ENCODE peak calls at places on chromosomes 13 and 19, in seven cellular contexts. Q is Peyer's patch, F is breast epithelium, E is heart left ventricle, I is OCI-LY7, H is pancreas, M is neuronal stem cell. D is an unnamed sample. For H3K9me3, the result is how much of the 10 kb centered on the place peaks cover.

GRCh38 chr19:57056972-57057371 is 62.8 kb upstream of the USP29 start:
- DNase-seq in E (peak), M (no peak), I (no peak), Q (no peak), H (no peak), F (no peak), D (no peak)

GRCh38 chr19:18763674-18764590 is 27.2 kb downstream of the COMP start:
- DNase-seq in F (peak), H (no peak), M (no peak), I (no peak), E (no peak), Q (no peak), D (no peak)

GRCh38 chr13:37602743-37603381 is 4.3 kb upstream of the POSTN start:
- DNase-seq in I (peak), M (no peak), E (no peak), Q (no peak), H (no peak), F (no peak), D (no peak)

GRCh38 chr19:38726761-38727301 is 17.4 kb downstream of the CAPN12 start:
- DNase-seq in H (no peak), I (no peak), E (no peak), F (no peak), Q (no peak), M (no peak), D (no peak)

GRCh38 chr19:3665681-3666544 is 34.4 kb downstream of the PIP5K1C start:
- DNase-seq in M (peak), Q (peak), I (peak), E (peak), H (peak), F (peak), D (peak)

GRCh38 chr19:15199652-15200574 is 882 bp downstream of the NOTCH3 start:
- DNase-seq in H (peak), Q (no peak), M (peak), I (no peak), E (no peak), F (peak), D (peak)

GRCh38 chr19:39643591-39643990 is 12.1 kb upstream of the LGALS16 start:
- DNase-seq in F (no peak), M (no peak), Q (no peak), E (no peak), H (no peak), I (no peak), D (no peak)

GRCh38 chr19:16185925-16186234 is 670 bp downstream of the FAM32A start:
- DNase-seq in F (no peak), Q (no peak), M (no peak), E (peak), I (peak), H (no peak), D (no peak)

GRCh38 chr13:38730332-38730731 is 43.5 kb downstream of the FREM2 start:
- DNase-seq in H (no peak), Q (no peak), E (no peak), M (no peak), I (no peak), F (no peak), D (no peak)

GRCh38 chr13:110250258-110250891 is 56.6 kb downstream of the COL4A1 start:
- DNase-seq in I (no peak), M (no peak), Q (no peak), E (no peak), F (no peak), H (no peak), D (no peak)

GRCh38 chr19:45922281-45922680 is 7.7 kb upstream of the NANOS2 start:
- DNase-seq in E (no peak), I (peak), Q (no peak), H (no peak), M (no peak), F (no peak), D (no peak)

GRCh38 chr19:48835734-48836088 is 580 bp downstream of the HSD17B14 start:
- DNase-seq in F (peak), H (peak), I (peak), E (peak), M (peak), Q (peak), D (peak)

GRCh38 chr13:93496985-93497673 is 270.5 kb downstream of the GPC6 start:
- DNase-seq in E (no peak), Q (no peak), F (no peak), M (no peak), I (no peak), H (no peak), D (no peak)

GRCh38 chr19:55486971-55487883 is 1.0 kb upstream of the SSC5D start:
- DNase-seq in E (peak), H (no peak), M (no peak), Q (no peak), F (no peak), I (no peak), D (peak)

GRCh38 chr19:31418055-31418454 is 68.8 kb upstream of the TSHZ3 start:
- DNase-seq in Q (no peak), M (no peak), F (no peak), I (no peak), H (no peak), E (no peak), D (no peak)

GRCh38 chr13:113668491-113668971 is 1.5 kb downstream of the GRK1 start:
- DNase-seq in H (peak), F (peak), M (no peak), I (no peak), Q (peak), E (no peak), D (peak)

GRCh38 chr13:63425131-63425530 is 2009.5 kb upstream of the PCDH20 start:
- DNase-seq in Q (no peak), H (no peak), F (no peak), E (no peak), I (no peak), M (no peak), D (no peak)

GRCh38 chr13:68386808-68387207 is 1156.7 kb upstream of the PCDH9 start:
- DNase-seq in F (no peak), E (no peak), H (no peak), M (no peak), I (no peak), Q (no peak), D (no peak)

GRCh38 chr19:55196803-55197202 is 12.5 kb downstream of the PTPRH start:
- DNase-seq in M (no peak), F (no peak), H (no peak), I (peak), E (no peak), Q (no peak), D (no peak)

GRCh38 chr19:30664358-30665058 is 292.3 kb downstream of the ZNF536 start:
- DNase-seq in Q (peak), F (no peak), M (no peak), E (no peak), H (peak), I (peak), D (no peak)

GRCh38 chr13:19151581-19152263 is 29.9 kb downstream of the TUBA3C start:
- DNase-seq in H (no peak), M (no peak), I (no peak), Q (no peak), E (no peak), F (no peak), D (no peak)
- H3K9me3 ChIP-seq in H (under half), M (under half), I (under half), Q (under half), E (under half), F (under half), D (under half)

GRCh38 chr19:511101-511841 is 4.0 kb downstream of the TPGS1 start:
- DNase-seq in I (peak), M (no peak), F (no peak), H (no peak), Q (peak), E (no peak), D (no peak)
- H3K4me3 ChIP-seq in I (peak), M (no peak), F (peak), H (no peak), Q (peak), E (no peak), D (no peak)

DNA sequence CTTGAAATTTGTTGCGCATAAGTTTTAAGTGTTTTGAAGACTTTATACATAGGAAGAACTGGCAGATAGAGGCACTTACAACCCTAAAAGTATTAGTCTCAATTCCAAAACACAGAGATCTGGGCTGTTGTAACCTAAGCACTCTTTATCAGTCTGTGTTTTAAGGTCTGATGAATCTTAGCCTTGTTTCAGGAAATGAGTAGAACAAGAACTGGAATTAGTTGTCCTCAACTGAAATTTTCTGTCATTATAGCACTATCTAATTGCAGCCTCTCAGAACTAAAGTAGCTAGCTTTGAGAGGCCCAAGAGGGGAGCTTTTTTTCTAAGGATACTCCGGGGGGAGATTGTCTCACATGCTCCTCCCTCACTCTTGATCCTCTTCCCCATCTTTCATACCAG is 13.0 kb downstream of the HNRNPM start:
- DNase-seq in F (no peak), I (no peak), E (no peak), H (no peak), Q (no peak), M (no peak), D (no peak)
- H3K27ac ChIP-seq in F (peak), I (no peak), E (no peak), H (no peak), Q (no peak), M (no peak), D (no peak)

GRCh38 chr19:52114691-52115090 is 19.1 kb upstream of the ZNF841 start:
- DNase-seq in H (no peak), M (no peak), F (no peak), E (no peak), Q (no peak), I (no peak), D (no peak)
- H3K9me3 ChIP-seq in H (under half), M (half or more), F (half or more), E (half or more), Q (half or more), I (half or more), D (half or more)

DNA sequence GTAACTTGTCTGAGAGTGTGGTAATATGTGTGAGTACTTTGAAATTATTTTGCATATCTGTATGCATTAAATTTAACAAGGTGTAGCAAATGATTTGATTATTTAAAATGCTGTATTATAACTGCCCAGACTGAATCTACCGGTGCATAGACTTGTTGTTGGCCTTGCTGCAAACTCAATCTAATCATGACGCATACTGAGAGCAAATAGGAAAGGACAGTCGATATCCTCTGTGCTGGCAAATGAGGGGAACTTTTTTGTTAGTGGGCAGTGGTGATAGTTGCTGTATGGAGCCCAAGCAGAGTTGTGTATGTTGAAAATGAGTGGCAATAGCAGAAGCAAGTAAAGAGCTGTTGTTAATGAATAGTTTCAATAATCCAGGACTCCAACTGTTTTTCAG is 127.4 kb downstream of the LMO7 start:
- DNase-seq in E (no peak), M (no peak), I (no peak), F (no peak), Q (no peak), H (no peak), D (no peak)
- H3K4me3 ChIP-seq in E (no peak), M (no peak), I (no peak), F (no peak), Q (peak), H (no peak), D (peak)

DNA sequence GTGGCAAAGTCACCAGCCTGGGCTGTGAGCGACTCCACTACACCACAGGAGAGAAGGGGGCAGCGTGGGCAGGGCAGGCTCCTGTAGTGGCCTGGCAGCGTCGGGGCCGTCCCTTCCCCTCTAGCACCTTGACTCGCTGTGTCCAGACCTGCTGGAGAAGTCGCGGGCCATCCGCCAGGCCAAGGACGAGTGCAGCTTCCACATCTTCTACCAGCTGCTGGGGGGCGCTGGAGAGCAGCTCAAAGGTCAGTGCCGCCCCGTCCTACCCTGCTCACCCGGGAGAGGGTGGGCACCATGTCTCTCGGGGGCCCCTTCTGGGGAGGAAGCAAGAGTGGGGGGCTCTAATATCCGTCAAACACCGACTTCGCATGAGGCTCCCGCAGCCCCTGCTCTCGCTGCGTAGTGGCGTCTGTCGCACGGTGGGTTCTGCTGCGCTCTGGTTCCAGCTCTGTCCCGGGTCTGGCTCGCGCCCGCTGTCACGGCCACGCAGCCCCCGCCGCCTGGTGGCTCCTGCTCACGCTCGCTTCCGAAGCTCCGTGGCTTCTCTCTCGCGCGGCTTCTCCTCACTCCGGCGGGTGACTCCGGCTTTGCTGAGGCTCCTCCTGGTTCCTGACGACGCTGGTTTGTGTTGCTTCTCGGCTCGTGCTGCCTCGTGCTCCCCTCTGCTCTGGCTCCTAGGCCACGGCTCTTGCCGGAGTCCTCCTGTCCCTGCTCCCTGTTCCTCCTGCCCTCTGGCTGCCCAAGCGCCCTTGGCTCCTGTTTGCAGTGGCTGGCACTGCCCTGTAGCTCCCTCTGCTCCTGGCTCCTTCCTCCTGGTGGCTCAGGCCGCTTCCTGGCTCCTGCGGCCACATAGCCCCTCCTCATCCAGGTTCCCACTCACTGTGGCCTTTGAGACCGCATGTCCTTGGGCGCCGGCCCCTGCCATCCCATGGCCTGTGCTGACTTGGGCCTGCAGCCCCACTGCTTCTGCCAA is 27.2 kb downstream of the MYH14 start:
- DNase-seq in M (no peak), F (no peak), E (no peak), I (no peak), H (no peak), Q (no peak), D (no peak)
- H3K27ac ChIP-seq in M (no peak), F (no peak), E (peak), I (no peak), H (no peak), Q (no peak), D (no peak)

GRCh38 chr19:328025-328505 is 16.5 kb downstream of the MIER2 start:
- DNase-seq in I (peak), Q (no peak), H (no peak), E (no peak), M (no peak), F (no peak), D (no peak)
- H3K9me3 ChIP-seq in I (under half), Q (under half), H (under half), E (under half), M (under half), F (under half), D (under half)

GRCh38 chr19:47427241-47428176 is 8.2 kb upstream of the MEIS3 start:
- DNase-seq in H (peak), Q (peak), E (no peak), I (peak), F (peak), M (peak), D (peak)
- H3K4me3 ChIP-seq in H (no peak), Q (no peak), E (no peak), I (peak), F (peak), M (peak), D (no peak)